ENCODE peak calls at places on chromosomes 6 and 20, in five cellular contexts. I is HuH-7.5; Z is T-helper 17 cell; E is effector memory CD8-positive, alpha-beta T cell; K is choroid plexus epithelial cell. P is an unnamed sample.

GRCh38 chr6:45930419-45931059 is 85.1 kb downstream of the CLIC5 start:
- DNase-seq in I (peak; percentile 45), Z (peak; percentile 42), E (peak; percentile 37), K (peak; percentile 82), P (peak; percentile 82)

GRCh38 chr6:90135672-90136071 is 161.0 kb downstream of the BACH2 start:
- DNase-seq in I (no peak), Z (no peak), E (no peak), K (peak; percentile 47), P (peak; percentile 41)

GRCh38 chr6:78615430-78615904 is 251.9 kb upstream of the IRAK1BP1 start:
- DNase-seq in I (no peak), Z (no peak), E (no peak), K (peak; percentile 50), P (peak; percentile 15)

GRCh38 chr20:49595811-49596545 is 28.0 kb upstream of the PTGIS start:
- DNase-seq in I (no peak), Z (no peak), E (no peak), K (peak; percentile 78), P (no peak)

GRCh38 chr6:3209114-3210023 is 18.1 kb downstream of the TUBB2B start:
- DNase-seq in I (no peak), Z (no peak), E (no peak), K (peak; percentile 95), P (peak; percentile 95)

GRCh38 chr20:8284902-8285301 is 152.8 kb downstream of the PLCB1 start:
- DNase-seq in I (no peak), Z (no peak), E (no peak), K (no peak), P (no peak)

GRCh38 chr6:14254505-14254904 is 136.9 kb downstream of the CD83 start:
- DNase-seq in I (no peak), Z (no peak), E (no peak), K (no peak), P (no peak)

GRCh38 chr6:42230320-42231034 is 12.8 kb upstream of the MRPS10 start:
- DNase-seq in I (peak; percentile 15), Z (no peak), E (no peak), K (peak; percentile 57), P (no peak)

GRCh38 chr6:75602164-75602896 is 650 bp downstream of the SENP6 start:
- DNase-seq in I (peak; percentile 10), Z (peak; percentile 38), E (peak; percentile 37), K (peak; percentile 60), P (peak; percentile 68)

GRCh38 chr6:15842718-15843117 is 179.9 kb upstream of the DTNBP1 start:
- DNase-seq in I (no peak), Z (no peak), E (no peak), K (no peak), P (no peak)

GRCh38 chr20:33851842-33852466 is 40.8 kb downstream of the CHMP4B start:
- DNase-seq in I (no peak), Z (no peak), E (no peak), K (no peak), P (no peak)

GRCh38 chr6:67219336-67219735 is 1415.7 kb upstream of the ADGRB3 start:
- DNase-seq in I (no peak), Z (no peak), E (no peak), K (peak; percentile 46), P (no peak)

GRCh38 chr20:63978319-63979220 is 872 bp downstream of the SAMD10 start:
- DNase-seq in I (peak; percentile 89), Z (no peak), E (no peak), K (peak; percentile 45), P (peak; percentile 90)

GRCh38 chr6:106939848-106940247 is 34.7 kb downstream of the CD24 start:
- DNase-seq in I (no peak), Z (no peak), E (no peak), K (no peak), P (no peak)

GRCh38 chr6:108581237-108581931 is 20.7 kb downstream of the FOXO3 start:
- DNase-seq in I (no peak), Z (no peak), E (no peak), K (peak; percentile 89), P (peak; percentile 48)

GRCh38 chr6:159212026-159212425 is 42.8 kb downstream of the FNDC1 start:
- DNase-seq in I (no peak), Z (no peak), E (no peak), K (peak; percentile 13), P (no peak)

GRCh38 chr6:149925253-149925973 is 2.5 kb upstream of the RAET1G start:
- DNase-seq in I (no peak), Z (no peak), E (no peak), K (peak; percentile 54), P (peak; percentile 30)

GRCh38 chr6:139402935-139403386 is 28.5 kb upstream of the CITED2 start:
- DNase-seq in I (no peak), Z (no peak), E (no peak), K (peak; percentile 95), P (no peak)

GRCh38 chr6:34602318-34603111 is 46.4 kb upstream of the SPDEF start:
- DNase-seq in I (no peak), Z (no peak), E (no peak), K (peak; percentile 48), P (peak; percentile 43)

GRCh38 chr6:43842231-43842794 is 72.3 kb downstream of the VEGFA start:
- DNase-seq in I (no peak), Z (no peak), E (no peak), K (no peak), P (no peak)

GRCh38 chr6:39841291-39841690 is 49.1 kb downstream of the DAAM2 start:
- DNase-seq in I (no peak), Z (no peak), E (no peak), K (no peak), P (no peak)

GRCh38 chr20:8389381-8390368 is 257.6 kb downstream of the PLCB1 start:
- DNase-seq in I (no peak), Z (no peak), E (peak; percentile 1), K (peak; percentile 73), P (peak; percentile 66)

GRCh38 chr6:32668226-32668747 is 1.8 kb upstream of the HLA-DQB1 start:
- DNase-seq in I (no peak), Z (no peak), E (peak; percentile 48), K (peak; percentile 76), P (peak; percentile 83)